ENCODE peak calls at places on chromosomes 11 and 22, in four cellular contexts. One of them, this sample, is unnamed.

GRCh38 chr11:26936109-26936508 is 57.8 kb upstream of the FIBIN start:
- DNase-seq in substantia nigra: no peak
- DNase-seq in tibial artery: no peak
- DNase-seq in left ventricle myocardium inferior: no peak
- DNase-seq in this sample: no peak

GRCh38 chr22:37803636-37804371 is 3.9 kb upstream of the GCAT start:
- DNase-seq in tibial artery: no peak
- DNase-seq in left ventricle myocardium inferior: no peak
- DNase-seq in substantia nigra: no peak
- DNase-seq in this sample: peak; percentile 59

GRCh38 chr11:97087419-97087818 is 697.6 kb downstream of the JRKL start:
- DNase-seq in left ventricle myocardium inferior: no peak
- DNase-seq in tibial artery: no peak
- DNase-seq in substantia nigra: no peak
- DNase-seq in this sample: no peak

GRCh38 chr11:60184824-60185511 is 2.1 kb upstream of the MS4A6A start:
- DNase-seq in left ventricle myocardium inferior: no peak
- DNase-seq in substantia nigra: no peak
- DNase-seq in tibial artery: no peak
- DNase-seq in this sample: no peak

GRCh38 chr11:114077482-114078305 is 18.2 kb downstream of the ZBTB16 start:
- DNase-seq in tibial artery: no peak
- DNase-seq in substantia nigra: no peak
- DNase-seq in left ventricle myocardium inferior: no peak
- DNase-seq in this sample: no peak

GRCh38 chr11:8512547-8512946 is 81.5 kb downstream of the STK33 start:
- DNase-seq in left ventricle myocardium inferior: no peak
- DNase-seq in substantia nigra: no peak
- DNase-seq in tibial artery: no peak
- DNase-seq in this sample: no peak

GRCh38 chr11:15074206-15075161 is 1.1 kb downstream of the CALCB start:
- DNase-seq in tibial artery: peak; percentile 79
- DNase-seq in substantia nigra: peak; percentile 54
- DNase-seq in left ventricle myocardium inferior: peak; percentile 81
- DNase-seq in this sample: peak; percentile 92

GRCh38 chr11:34972892-34973291 is 56.5 kb downstream of the PDHX start:
- DNase-seq in left ventricle myocardium inferior: no peak
- DNase-seq in substantia nigra: no peak
- DNase-seq in tibial artery: no peak
- DNase-seq in this sample: no peak

GRCh38 chr22:29308791-29309262 is 2.4 kb downstream of the GAS2L1 start:
- DNase-seq in substantia nigra: no peak
- DNase-seq in tibial artery: no peak
- DNase-seq in left ventricle myocardium inferior: no peak
- DNase-seq in this sample: no peak

GRCh38 chr11:1921576-1922141 is 2.2 kb downstream of the TNNT3 start:
- DNase-seq in substantia nigra: no peak
- DNase-seq in tibial artery: peak; percentile 60
- DNase-seq in left ventricle myocardium inferior: no peak
- DNase-seq in this sample: peak; percentile 67

GRCh38 chr11:18720086-18720810 is 5.7 kb downstream of the IGSF22 start:
- DNase-seq in tibial artery: no peak
- DNase-seq in substantia nigra: no peak
- DNase-seq in left ventricle myocardium inferior: no peak
- DNase-seq in this sample: no peak

GRCh38 chr11:83257638-83258229 is 28.4 kb downstream of the CCDC90B start:
- DNase-seq in tibial artery: no peak
- DNase-seq in left ventricle myocardium inferior: no peak
- DNase-seq in substantia nigra: no peak
- DNase-seq in this sample: no peak

DNA sequence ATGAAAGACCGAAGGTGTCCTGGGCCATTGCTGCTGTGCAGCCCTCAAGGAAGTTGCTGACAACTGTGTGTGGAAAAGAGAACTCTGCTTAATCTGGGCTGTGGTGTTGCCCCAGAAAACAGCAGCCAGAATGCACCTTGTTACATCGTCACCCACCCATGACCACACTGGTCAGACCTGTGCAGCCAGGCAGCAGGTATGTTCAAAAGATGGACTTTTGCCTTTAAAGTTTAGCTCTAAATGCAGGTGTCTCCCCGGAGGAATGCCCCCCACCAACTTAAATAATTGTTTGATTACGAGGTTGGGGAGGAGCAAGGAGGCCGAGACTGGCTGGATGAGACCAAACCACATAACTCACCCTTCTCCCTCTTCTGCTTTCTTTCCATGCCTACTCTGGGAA is 15.3 kb upstream of the POLA2 start:
- DNase-seq in substantia nigra: no peak
- DNase-seq in tibial artery: no peak
- DNase-seq in left ventricle myocardium inferior: no peak
- DNase-seq in this sample: no peak
- H3K27ac ChIP-seq in substantia nigra: no peak overlapping the region
- H3K27ac ChIP-seq in tibial artery: no peak overlapping the region
- H3K27ac ChIP-seq in left ventricle myocardium inferior: no peak overlapping the region
- H3K27ac ChIP-seq in this sample: no peak overlapping the region

DNA sequence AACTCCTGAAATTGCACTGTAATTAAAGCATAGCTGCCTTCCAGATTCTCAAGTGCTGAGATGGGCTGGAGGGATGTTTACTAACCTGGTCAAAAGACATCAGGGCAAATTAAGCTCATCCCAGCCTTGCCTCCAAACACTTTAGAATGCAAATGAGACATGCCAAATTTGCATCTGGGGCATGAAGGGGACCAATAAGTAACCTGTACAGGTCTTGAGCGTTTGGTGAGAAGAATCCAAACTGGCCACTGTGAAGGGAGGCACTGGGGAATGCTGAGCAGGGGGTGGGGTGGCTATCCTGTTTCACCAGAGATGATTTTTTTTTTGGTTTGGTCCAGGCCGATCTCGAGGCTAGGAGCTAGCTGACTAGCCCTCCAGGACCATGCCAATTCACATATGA is 38.3 kb upstream of the ADA2 start:
- DNase-seq in substantia nigra: no peak
- DNase-seq in tibial artery: no peak
- DNase-seq in left ventricle myocardium inferior: no peak
- DNase-seq in this sample: no peak
- H3K27ac ChIP-seq in substantia nigra: peak overlapping the region; percentile 55
- H3K27ac ChIP-seq in tibial artery: no peak overlapping the region
- H3K27ac ChIP-seq in left ventricle myocardium inferior: peak overlapping the region; percentile 60
- H3K27ac ChIP-seq in this sample: no peak overlapping the region

GRCh38 chr11:46916251-46916650 is 2.1 kb downstream of the LRP4 start:
- DNase-seq in left ventricle myocardium inferior: no peak
- DNase-seq in substantia nigra: no peak
- DNase-seq in tibial artery: no peak
- DNase-seq in this sample: no peak

GRCh38 chr11:46913484-46913883 is 4.9 kb downstream of the LRP4 start:
- DNase-seq in left ventricle myocardium inferior: no peak
- DNase-seq in tibial artery: no peak
- DNase-seq in substantia nigra: no peak
- DNase-seq in this sample: no peak

GRCh38 chr11:46914910-46915309 is 3.4 kb downstream of the LRP4 start:
- DNase-seq in tibial artery: no peak
- DNase-seq in left ventricle myocardium inferior: no peak
- DNase-seq in substantia nigra: no peak
- DNase-seq in this sample: no peak

GRCh38 chr11:46914363-46914762 is 4.0 kb downstream of the LRP4 start:
- DNase-seq in tibial artery: no peak
- DNase-seq in substantia nigra: peak; percentile 29
- DNase-seq in left ventricle myocardium inferior: peak; percentile 50
- DNase-seq in this sample: peak; percentile 62

DNA sequence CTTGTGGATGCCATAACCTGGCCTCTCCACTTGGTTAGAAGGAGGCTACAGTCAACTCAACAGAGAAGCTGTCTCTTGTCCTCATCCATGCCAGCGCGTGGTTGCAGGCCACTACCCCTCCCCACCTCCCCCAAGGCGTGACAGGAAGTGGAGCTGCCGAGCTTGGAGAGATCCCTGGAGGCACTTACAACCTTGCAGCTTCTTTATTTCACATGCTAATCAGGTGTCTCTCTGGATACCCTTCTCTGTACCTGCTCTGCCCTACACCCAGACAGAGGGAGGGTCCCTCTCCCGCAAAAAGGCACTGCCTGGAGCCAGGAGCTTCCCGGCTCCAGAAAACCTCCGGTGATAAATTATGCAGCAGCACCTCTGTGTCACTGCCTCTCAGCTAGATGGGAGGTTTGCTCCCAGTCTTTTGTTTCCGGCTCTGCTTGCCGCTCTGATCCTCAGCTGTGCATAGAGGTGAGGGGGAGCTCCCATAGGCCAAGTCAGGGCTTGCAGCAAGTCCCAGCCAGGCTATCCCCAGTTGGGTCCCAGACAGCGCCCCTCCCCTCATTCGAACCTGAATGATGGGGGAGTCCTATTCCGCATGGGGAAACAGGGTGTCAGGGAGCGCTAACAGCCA is 5.7 kb downstream of the LRP4 start:
- DNase-seq in left ventricle myocardium inferior: no peak
- DNase-seq in tibial artery: no peak
- DNase-seq in substantia nigra: no peak
- DNase-seq in this sample: peak; percentile 67
- H3K27ac ChIP-seq in left ventricle myocardium inferior: no peak overlapping the region
- H3K27ac ChIP-seq in tibial artery: no peak overlapping the region
- H3K27ac ChIP-seq in substantia nigra: peak overlapping the region; percentile 52
- H3K27ac ChIP-seq in this sample: peak overlapping the region; percentile 3

GRCh38 chr22:42287174-42287890 is 16.9 kb upstream of the TCF20 start:
- DNase-seq in substantia nigra: no peak
- DNase-seq in left ventricle myocardium inferior: no peak
- DNase-seq in tibial artery: no peak
- DNase-seq in this sample: peak; percentile 0
- H3K27ac ChIP-seq in substantia nigra: no peak overlapping the region
- H3K27ac ChIP-seq in left ventricle myocardium inferior: no peak overlapping the region
- H3K27ac ChIP-seq in tibial artery: no peak overlapping the region
- H3K27ac ChIP-seq in this sample: no peak overlapping the region

GRCh38 chr22:46619240-46619829 is 851 bp upstream of the GRAMD4 start:
- DNase-seq in left ventricle myocardium inferior: no peak
- DNase-seq in tibial artery: no peak
- DNase-seq in substantia nigra: no peak
- DNase-seq in this sample: no peak

GRCh38 chr22:46618667-46619066 is 1.5 kb upstream of the GRAMD4 start:
- DNase-seq in substantia nigra: no peak
- DNase-seq in tibial artery: no peak
- DNase-seq in left ventricle myocardium inferior: peak; percentile 60
- DNase-seq in this sample: peak; percentile 76

GRCh38 chr22:46618104-46618647 is 2.0 kb upstream of the GRAMD4 start:
- DNase-seq in substantia nigra: no peak
- DNase-seq in left ventricle myocardium inferior: no peak
- DNase-seq in tibial artery: no peak
- DNase-seq in this sample: no peak

GRCh38 chr22:46619830-46620501 is at the start of gene GRAMD4:
- DNase-seq in tibial artery: peak; percentile 51
- DNase-seq in left ventricle myocardium inferior: peak; percentile 74
- DNase-seq in substantia nigra: peak; percentile 77
- DNase-seq in this sample: peak; percentile 91

DNA sequence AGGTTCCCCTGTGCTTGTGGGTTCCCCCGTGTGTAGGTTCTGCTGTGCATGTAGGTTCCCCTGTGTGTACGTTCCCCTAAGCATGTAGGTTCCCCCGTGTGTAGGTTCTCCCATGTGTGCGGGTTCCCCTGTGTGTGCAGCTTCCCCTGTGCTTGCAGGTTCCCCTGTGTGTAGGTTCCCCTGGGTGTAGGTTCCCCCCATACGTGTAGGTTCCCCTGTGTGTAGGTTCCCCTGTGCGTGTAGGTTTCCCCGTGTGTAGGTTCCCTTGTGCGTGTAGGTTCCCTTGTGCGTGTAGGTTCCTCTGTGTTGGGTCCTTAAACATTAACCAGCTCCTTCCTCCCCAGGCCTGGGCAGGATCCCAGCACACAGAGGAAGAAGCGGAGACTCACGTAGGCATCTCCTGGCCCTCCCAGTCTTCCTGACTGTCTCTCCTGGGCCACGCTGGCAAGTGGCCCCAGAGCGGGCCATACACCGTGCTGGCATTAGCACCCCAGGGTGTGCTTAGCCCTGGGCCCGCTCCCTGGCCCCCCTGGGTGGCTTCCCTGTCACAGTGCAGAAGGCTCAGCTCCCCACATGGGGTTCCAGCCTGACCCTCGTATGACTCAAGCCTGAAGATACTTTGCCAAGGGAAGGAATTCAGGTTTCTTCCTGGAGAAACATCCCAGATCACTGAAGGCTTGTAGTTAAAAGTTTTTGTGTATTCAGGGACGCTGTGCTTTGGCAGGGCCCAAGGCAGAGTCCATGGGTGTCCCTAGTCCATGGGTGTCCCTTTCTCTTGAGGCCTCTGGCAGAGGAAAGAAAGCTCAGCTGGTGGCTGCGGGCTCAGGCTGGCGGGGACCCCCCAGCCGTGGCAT is 2.7 kb upstream of the GRAMD4 start:
- DNase-seq in tibial artery: no peak
- DNase-seq in substantia nigra: no peak
- DNase-seq in left ventricle myocardium inferior: no peak
- DNase-seq in this sample: no peak
- H3K27ac ChIP-seq in tibial artery: no peak overlapping the region
- H3K27ac ChIP-seq in substantia nigra: no peak overlapping the region
- H3K27ac ChIP-seq in left ventricle myocardium inferior: peak overlapping the region; percentile 87
- H3K27ac ChIP-seq in this sample: no peak overlapping the region

GRCh38 chr11:16946477-16947282 is 67.5 kb downstream of the PLEKHA7 start:
- DNase-seq in substantia nigra: no peak
- DNase-seq in tibial artery: no peak
- DNase-seq in left ventricle myocardium inferior: no peak
- DNase-seq in this sample: no peak
- H3K27ac ChIP-seq in substantia nigra: no peak overlapping the region
- H3K27ac ChIP-seq in tibial artery: no peak overlapping the region
- H3K27ac ChIP-seq in left ventricle myocardium inferior: no peak overlapping the region
- H3K27ac ChIP-seq in this sample: no peak overlapping the region

DNA sequence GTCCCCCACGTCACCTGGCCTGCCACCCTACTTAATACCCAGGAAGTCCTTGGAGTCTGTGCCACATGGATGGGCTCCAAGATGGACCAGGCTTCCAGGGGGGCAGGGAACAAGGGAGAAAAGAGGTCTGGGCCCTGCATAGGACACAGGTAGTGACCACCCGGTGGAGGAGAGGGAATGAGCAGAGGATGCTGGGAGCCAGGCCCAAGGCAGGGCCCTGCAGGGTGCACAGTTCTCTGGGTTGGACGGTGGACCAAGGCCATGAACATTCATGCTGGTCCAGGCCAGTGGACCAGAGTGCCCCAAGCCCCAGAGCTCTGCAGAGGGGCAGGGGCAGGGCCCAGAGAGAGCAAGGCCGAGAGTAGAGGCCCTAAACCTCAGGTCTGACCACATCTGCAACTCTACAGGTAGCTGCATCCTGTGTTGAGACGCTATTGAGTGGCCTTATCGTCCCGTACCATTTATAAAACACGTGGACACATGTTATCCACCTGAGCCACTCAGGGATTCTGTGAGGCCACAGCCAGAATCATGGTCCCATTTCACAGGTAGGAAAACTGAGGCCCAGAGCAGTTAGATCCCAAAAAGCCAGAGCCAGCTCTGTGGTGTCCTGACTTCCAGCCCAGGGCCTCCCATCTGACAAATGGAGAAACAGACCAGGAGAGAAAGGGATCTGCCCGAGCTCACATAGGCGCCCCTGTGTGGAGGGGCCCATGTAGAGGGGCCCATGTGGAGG is 46.4 kb downstream of the IGLL5 start:
- DNase-seq in tibial artery: no peak
- DNase-seq in substantia nigra: no peak
- DNase-seq in left ventricle myocardium inferior: no peak
- DNase-seq in this sample: no peak
- H3K27ac ChIP-seq in tibial artery: no peak overlapping the region
- H3K27ac ChIP-seq in substantia nigra: no peak overlapping the region
- H3K27ac ChIP-seq in left ventricle myocardium inferior: no peak overlapping the region
- H3K27ac ChIP-seq in this sample: no peak overlapping the region

This sample was measured in right cardiac atrium.